ENCODE peak calls at places on chromosomes 11 and 22, in five cellular contexts. N, O, X, F and I are unnamed samples.

GRCh38 chr22:22810018-22810427 is 77.6 kb upstream of the IGLL5 start:
- DNase-seq in F (no peak), O (peak), X (peak), N (no peak), I (peak)

GRCh38 chr11:14905104-14906033 is 13.3 kb upstream of the CYP2R1 start:
- DNase-seq in O (peak), X (no peak), F (peak), N (peak), I (peak)

GRCh38 chr22:29503811-29504372 is 23.9 kb downstream of the NEFH start:
- DNase-seq in O (no peak), X (no peak), N (peak), F (no peak), I (no peak)

GRCh38 chr22:26610072-26610958 is 7.5 kb downstream of the CRYBB1 start:
- DNase-seq in N (no peak), F (peak), X (no peak), O (no peak), I (no peak)

GRCh38 chr11:85752890-85753581 is 57.9 kb downstream of the SYTL2 start:
- DNase-seq in X (no peak), F (no peak), O (no peak), N (no peak), I (no peak)

GRCh38 chr11:27201454-27202302 is 161.1 kb downstream of the BBOX1 start:
- DNase-seq in X (no peak), N (peak), O (peak), F (no peak), I (peak)

GRCh38 chr11:79570104-79570503 is 129.3 kb upstream of the TENM4 start:
- DNase-seq in X (no peak), O (no peak), F (no peak), N (no peak), I (no peak)

GRCh38 chr11:629237-629583 is 2.2 kb upstream of the SCT start:
- DNase-seq in N (no peak), O (no peak), F (no peak), X (no peak), I (peak)

GRCh38 chr11:113241190-113242051 is 73.0 kb upstream of the TTC12 start:
- DNase-seq in O (no peak), F (no peak), N (no peak), X (no peak), I (no peak)

GRCh38 chr22:48643066-48643731 is 1184.5 kb downstream of the BRD1 start:
- DNase-seq in N (no peak), O (no peak), X (no peak), F (no peak), I (no peak)

GRCh38 chr11:109756951-109757350 is 335.0 kb downstream of the C11orf87 start:
- DNase-seq in O (no peak), F (no peak), N (no peak), X (no peak), I (no peak)

GRCh38 chr11:17763703-17764102 is 29.1 kb downstream of the KCNC1 start:
- DNase-seq in O (no peak), N (no peak), X (no peak), F (no peak), I (no peak)

GRCh38 chr22:29129644-29130201 is 56.9 kb downstream of the KREMEN1 start:
- DNase-seq in N (no peak), F (no peak), X (no peak), O (no peak), I (peak)

GRCh38 chr22:28514314-28514713 is 165.3 kb downstream of the TTC28 start:
- DNase-seq in O (no peak), F (no peak), X (no peak), N (no peak), I (no peak)

GRCh38 chr22:37442537-37442936 is 15.3 kb upstream of the ELFN2 start:
- DNase-seq in N (no peak), X (peak), O (no peak), F (no peak), I (peak)

GRCh38 chr11:13775471-13775870 is 107.0 kb downstream of the FAR1 start:
- DNase-seq in X (no peak), N (no peak), F (no peak), O (no peak), I (no peak)

GRCh38 chr11:128180446-128181089 is 406.8 kb downstream of the ETS1 start:
- DNase-seq in O (peak), N (no peak), X (no peak), F (no peak), I (no peak)

GRCh38 chr22:31970490-31971444 is 26.4 kb downstream of the YWHAH start:
- DNase-seq in N (peak), F (peak), X (peak), O (peak), I (peak)

GRCh38 chr11:114134870-114135269 is 75.4 kb downstream of the ZBTB16 start:
- DNase-seq in N (no peak), O (no peak), F (no peak), X (no peak), I (no peak)

GRCh38 chr11:70319694-70320093 is 49.2 kb downstream of the PPFIA1 start:
- DNase-seq in F (no peak), X (no peak), O (no peak), N (no peak), I (no peak)

GRCh38 chr11:76787911-76788596 is 4.9 kb downstream of the TSKU start:
- DNase-seq in N (no peak), F (no peak), X (peak), O (no peak), I (peak)

GRCh38 chr11:2582958-2583604 is 116.7 kb downstream of the KCNQ1OT1 start:
- DNase-seq in F (no peak), N (peak), X (no peak), O (no peak), I (peak)

GRCh38 chr11:110374921-110375320 is 54.8 kb upstream of the FDX1 start:
- DNase-seq in O (no peak), F (no peak), N (no peak), X (no peak), I (no peak)

GRCh38 chr11:47924184-47924671 is 56.1 kb upstream of the PTPRJ start:
- DNase-seq in X (peak), N (no peak), O (peak), F (no peak), I (no peak)

GRCh38 chr11:132114185-132114584 is 743.8 kb downstream of the NTM start:
- DNase-seq in F (no peak), X (no peak), O (no peak), N (no peak), I (no peak)

GRCh38 chr22:22855085-22855484 is 32.5 kb upstream of the IGLL5 start:
- DNase-seq in O (no peak), X (no peak), F (no peak), N (no peak), I (no peak)

GRCh38 chr11:25065711-25066110 is 568.9 kb downstream of the LUZP2 start:
- DNase-seq in N (no peak), F (no peak), O (no peak), X (no peak), I (no peak)

GRCh38 chr11:67307545-67308001 is 4.2 kb downstream of the SSH3 start:
- DNase-seq in O (no peak), X (no peak), N (no peak), F (no peak), I (no peak)

GRCh38 chr11:29173660-29174062 is 843.2 kb downstream of the KCNA4 start:
- DNase-seq in F (no peak), X (peak), O (peak), N (no peak), I (no peak)

GRCh38 chr11:82906236-82906635 is 4.7 kb downstream of the DDIAS start:
- DNase-seq in O (no peak), N (no peak), X (peak), F (no peak), I (no peak)

GRCh38 chr11:1174441-1175370 is 17.0 kb downstream of the MUC5AC start:
- DNase-seq in N (no peak), X (no peak), O (no peak), F (no peak), I (peak)

GRCh38 chr22:37057796-37058510 is 6.4 kb downstream of the KCTD17 start:
- DNase-seq in O (no peak), F (no peak), X (no peak), N (no peak), I (no peak)

GRCh38 chr11:128720522-128720985 is 26.7 kb downstream of the FLI1 start:
- DNase-seq in N (no peak), F (no peak), O (no peak), X (no peak), I (no peak)

GRCh38 chr11:122902951-122903350 is 20.4 kb downstream of the JHY start:
- DNase-seq in N (no peak), X (no peak), F (no peak), O (no peak), I (no peak)

GRCh38 chr11:82792319-82792718 is 58.7 kb upstream of the FAM181B start:
- DNase-seq in X (no peak), O (no peak), F (no peak), N (no peak), I (no peak)

GRCh38 chr11:63940786-63941185 is 2.0 kb downstream of the NAA40 start:
- DNase-seq in N (no peak), X (no peak), F (no peak), O (no peak), I (no peak)

GRCh38 chr11:63937713-63938480 is 905 bp upstream of the NAA40 start:
- DNase-seq in X (no peak), N (no peak), F (no peak), O (peak), I (no peak)

GRCh38 chr11:63939351-63939920 is 634 bp downstream of the NAA40 start:
- DNase-seq in X (no peak), O (no peak), F (no peak), N (no peak), I (no peak)

GRCh38 chr11:63941901-63942300 is 3.1 kb downstream of the NAA40 start:
- DNase-seq in F (no peak), O (no peak), N (no peak), X (no peak), I (no peak)

GRCh38 chr11:63938481-63939350 is at the start of gene NAA40:
- DNase-seq in O (peak), F (peak), N (peak), X (peak), I (peak)
- TF ChIP-seq POLR2A in O (peak), F (peak), N (no peak), X (peak), I (no peak)

GRCh38 chr11:65499713-65500261 is 942 bp downstream of the MALAT1 start:
- DNase-seq in N (no peak), F (no peak), O (no peak), X (no peak), I (no peak)

GRCh38 chr11:65501530-65502273 is 2.9 kb downstream of the MALAT1 start:
- DNase-seq in F (no peak), O (no peak), N (no peak), X (no peak), I (no peak)

GRCh38 chr11:65498977-65499712 is at the start of gene MALAT1:
- DNase-seq in N (peak), F (no peak), X (peak), O (no peak), I (peak)

GRCh38 chr11:65501005-65501529 is 2.2 kb downstream of the MALAT1 start:
- DNase-seq in N (no peak), O (no peak), F (no peak), X (no peak), I (no peak)

GRCh38 chr11:65500262-65501004 is 1.6 kb downstream of the MALAT1 start:
- DNase-seq in X (no peak), N (no peak), O (no peak), F (no peak), I (peak)
- TF ChIP-seq POLR2A in X (peak), N (peak), O (peak), F (peak), I (peak)

DNA sequence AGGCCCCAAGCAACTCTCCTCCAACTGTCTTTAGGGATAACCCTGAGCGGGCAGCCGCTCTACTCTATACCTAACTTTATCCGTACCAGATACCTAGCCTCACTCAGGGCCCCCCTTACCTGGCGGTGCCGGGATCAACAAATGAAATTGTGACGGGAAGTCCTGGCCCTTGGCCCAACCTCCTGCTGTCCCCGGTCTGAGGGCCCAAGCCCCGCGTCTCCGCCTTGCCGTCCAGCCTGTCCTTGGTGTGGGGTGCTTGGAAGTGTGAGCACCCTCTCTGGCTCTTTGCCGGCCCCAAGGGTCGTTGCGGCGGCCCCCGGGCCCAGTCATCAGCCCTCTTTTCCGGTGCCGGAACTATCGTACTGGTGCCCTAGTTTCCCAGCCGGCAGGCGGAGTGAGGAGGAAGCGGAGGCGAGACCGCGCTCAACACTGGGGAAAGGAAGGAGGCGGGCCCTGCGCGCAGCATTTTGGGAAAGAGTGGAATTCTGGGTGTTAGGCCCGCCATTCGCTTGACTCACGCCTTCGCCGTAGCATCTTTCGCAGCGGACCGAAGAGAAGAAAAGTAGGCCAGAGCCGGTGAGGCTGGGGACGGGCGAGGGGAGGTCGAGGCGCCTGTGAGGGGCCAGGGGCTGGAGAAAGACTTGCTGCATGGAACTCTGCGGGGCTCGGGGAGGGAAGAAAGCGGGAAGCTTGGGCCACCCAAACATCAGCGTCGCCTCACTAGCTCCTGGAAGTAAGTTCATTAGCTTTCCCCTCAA is at the start of gene SNRPD3:
- DNase-seq in X (peak), F (peak), O (peak), N (peak), I (peak)
- TF ChIP-seq POLR2A in X (peak), F (no peak), O (peak), N (peak), I (no peak)

GRCh38 chr11:45995342-45995734 is 72.9 kb downstream of the LARGE2 start:
- DNase-seq in X (no peak), N (no peak), O (no peak), F (no peak), I (no peak)
- TF ChIP-seq POLR2A in X (no peak), N (no peak), O (no peak), F (no peak), I (no peak)

GRCh38 chr11:12680246-12680939 is 6.2 kb downstream of the TEAD1 start:
- DNase-seq in F (no peak), X (no peak), N (peak), O (no peak), I (peak)
- TF ChIP-seq POLR2A in F (no peak), X (no peak), N (peak), O (peak), I (no peak)

GRCh38 chr11:63614136-63614664 is at the start of gene PLAAT3:
- DNase-seq in X (peak), O (peak), N (peak), F (peak), I (peak)
- TF ChIP-seq POLR2A in X (no peak), O (peak), N (peak), F (no peak), I (peak)